ENCODE peak calls at places on chromosomes 11 and 22, in nine cellular contexts. One of them, this sample, is unnamed.

GRCh38 chr11:28461846-28462245 is 353.7 kb downstream of the METTL15 start:
- DNase-seq in GM23248: peak
- DNase-seq in PC-3: peak
- DNase-seq in MM.1S: no peak
- DNase-seq in HCT116: no peak
- DNase-seq in OCI-LY7: no peak
- DNase-seq in SK-N-SH: no peak
- DNase-seq in GM23338: no peak
- DNase-seq in hepatocyte: no peak
- DNase-seq in this sample: no peak

GRCh38 chr11:6629892-6630631 is 10.8 kb upstream of the TPP1 start:
- DNase-seq in GM23248: no peak
- DNase-seq in PC-3: no peak
- DNase-seq in MM.1S: no peak
- DNase-seq in HCT116: no peak
- DNase-seq in OCI-LY7: no peak
- DNase-seq in SK-N-SH: no peak
- DNase-seq in GM23338: peak
- DNase-seq in hepatocyte: peak
- DNase-seq in this sample: peak

GRCh38 chr11:76419896-76420295 is 24.9 kb upstream of the EMSY start:
- DNase-seq in GM23248: peak
- DNase-seq in PC-3: peak
- DNase-seq in MM.1S: no peak
- DNase-seq in HCT116: no peak
- DNase-seq in OCI-LY7: peak
- DNase-seq in SK-N-SH: no peak
- DNase-seq in GM23338: peak
- DNase-seq in hepatocyte: no peak
- DNase-seq in this sample: peak

GRCh38 chr11:62752994-62753735 is 795 bp downstream of the ZBTB3 start:
- DNase-seq in GM23248: no peak
- DNase-seq in PC-3: no peak
- DNase-seq in MM.1S: no peak
- DNase-seq in HCT116: no peak
- DNase-seq in OCI-LY7: no peak
- DNase-seq in SK-N-SH: no peak
- DNase-seq in GM23338: no peak
- DNase-seq in hepatocyte: no peak
- DNase-seq in this sample: no peak

GRCh38 chr11:3037041-3037944 is 19.9 kb downstream of the CARS1 start:
- DNase-seq in GM23248: peak
- DNase-seq in PC-3: peak
- DNase-seq in MM.1S: peak
- DNase-seq in HCT116: peak
- DNase-seq in OCI-LY7: peak
- DNase-seq in SK-N-SH: peak
- DNase-seq in GM23338: peak
- DNase-seq in hepatocyte: peak
- DNase-seq in this sample: peak

GRCh38 chr11:111788051-111788450 is 21.9 kb upstream of the PPP2R1B start:
- DNase-seq in GM23248: no peak
- DNase-seq in PC-3: no peak
- DNase-seq in MM.1S: no peak
- DNase-seq in HCT116: no peak
- DNase-seq in OCI-LY7: no peak
- DNase-seq in SK-N-SH: no peak
- DNase-seq in GM23338: no peak
- DNase-seq in hepatocyte: no peak
- DNase-seq in this sample: no peak

GRCh38 chr11:8707541-8708270 is 25.1 kb downstream of the RPL27A start:
- DNase-seq in GM23248: no peak
- DNase-seq in PC-3: no peak
- DNase-seq in MM.1S: no peak
- DNase-seq in HCT116: no peak
- DNase-seq in OCI-LY7: no peak
- DNase-seq in SK-N-SH: no peak
- DNase-seq in GM23338: no peak
- DNase-seq in hepatocyte: no peak
- DNase-seq in this sample: no peak

GRCh38 chr11:120547301-120547700 is 35.8 kb downstream of the GRIK4 start:
- DNase-seq in GM23248: peak
- DNase-seq in PC-3: no peak
- DNase-seq in MM.1S: no peak
- DNase-seq in HCT116: no peak
- DNase-seq in OCI-LY7: no peak
- DNase-seq in SK-N-SH: no peak
- DNase-seq in GM23338: no peak
- DNase-seq in hepatocyte: no peak
- DNase-seq in this sample: no peak

GRCh38 chr11:108863528-108863927 is 198.7 kb downstream of the DDX10 start:
- DNase-seq in GM23248: no peak
- DNase-seq in PC-3: no peak
- DNase-seq in MM.1S: peak
- DNase-seq in HCT116: no peak
- DNase-seq in OCI-LY7: no peak
- DNase-seq in SK-N-SH: no peak
- DNase-seq in GM23338: no peak
- DNase-seq in hepatocyte: no peak
- DNase-seq in this sample: no peak

GRCh38 chr11:10660323-10660722 is 33.2 kb downstream of the IRAG1 start:
- DNase-seq in GM23248: no peak
- DNase-seq in PC-3: no peak
- DNase-seq in MM.1S: no peak
- DNase-seq in HCT116: no peak
- DNase-seq in OCI-LY7: no peak
- DNase-seq in SK-N-SH: no peak
- DNase-seq in GM23338: no peak
- DNase-seq in hepatocyte: no peak
- DNase-seq in this sample: no peak
- H2AFZ ChIP-seq in GM23248: no peak
- H2AFZ ChIP-seq in PC-3: no peak
- H2AFZ ChIP-seq in MM.1S: no peak
- H2AFZ ChIP-seq in HCT116: no peak
- H2AFZ ChIP-seq in OCI-LY7: no peak
- H2AFZ ChIP-seq in SK-N-SH: no peak
- H2AFZ ChIP-seq in GM23338: no peak
- H2AFZ ChIP-seq in hepatocyte: no peak
- H2AFZ ChIP-seq in this sample: no peak

DNA sequence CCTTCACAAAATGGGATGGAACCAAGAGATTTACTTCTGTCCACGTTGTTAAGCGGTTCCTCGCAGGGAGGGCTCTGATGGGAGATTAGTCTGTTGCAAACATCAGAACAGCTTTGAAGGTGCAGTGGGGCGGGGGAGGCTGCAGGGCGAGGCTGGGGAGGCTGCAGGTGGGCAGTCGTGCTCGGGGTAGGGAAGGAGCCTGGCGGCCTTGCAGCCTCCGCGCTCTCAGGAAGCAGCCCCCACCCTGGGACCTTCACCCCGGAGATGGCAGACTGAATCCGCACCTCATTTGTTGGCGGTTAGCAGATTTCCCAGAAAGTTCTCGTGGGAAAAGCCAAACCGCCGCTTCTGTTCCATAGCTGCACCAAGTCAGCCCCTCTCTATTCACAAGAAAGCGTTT is 237.3 kb downstream of the BRD1 start:
- DNase-seq in GM23248: no peak
- DNase-seq in PC-3: no peak
- DNase-seq in MM.1S: no peak
- DNase-seq in HCT116: no peak
- DNase-seq in OCI-LY7: no peak
- DNase-seq in SK-N-SH: no peak
- DNase-seq in GM23338: no peak
- DNase-seq in hepatocyte: no peak
- DNase-seq in this sample: no peak
- TF ChIP-seq EZH2phosphoT487 in GM23248: no peak
- TF ChIP-seq EZH2phosphoT487 in PC-3: no peak
- TF ChIP-seq EZH2phosphoT487 in MM.1S: no peak
- TF ChIP-seq EZH2phosphoT487 in HCT116: no peak
- TF ChIP-seq EZH2phosphoT487 in OCI-LY7: no peak
- TF ChIP-seq EZH2phosphoT487 in SK-N-SH: no peak
- TF ChIP-seq EZH2phosphoT487 in GM23338: no peak
- TF ChIP-seq EZH2phosphoT487 in hepatocyte: no peak
- TF ChIP-seq EZH2phosphoT487 in this sample: no peak

GRCh38 chr11:121561716-121562115 is 108.9 kb upstream of the SORL1-AS1 start:
- DNase-seq in GM23248: no peak
- DNase-seq in PC-3: no peak
- DNase-seq in MM.1S: no peak
- DNase-seq in HCT116: no peak
- DNase-seq in OCI-LY7: no peak
- DNase-seq in SK-N-SH: no peak
- DNase-seq in GM23338: no peak
- DNase-seq in hepatocyte: no peak
- DNase-seq in this sample: no peak

GRCh38 chr11:121563003-121563402 is 110.2 kb upstream of the SORL1-AS1 start:
- DNase-seq in GM23248: no peak
- DNase-seq in PC-3: no peak
- DNase-seq in MM.1S: no peak
- DNase-seq in HCT116: no peak
- DNase-seq in OCI-LY7: no peak
- DNase-seq in SK-N-SH: no peak
- DNase-seq in GM23338: no peak
- DNase-seq in hepatocyte: no peak
- DNase-seq in this sample: no peak

GRCh38 chr11:121566279-121567168 is 113.8 kb upstream of the SORL1-AS1 start:
- DNase-seq in GM23248: no peak
- DNase-seq in PC-3: no peak
- DNase-seq in MM.1S: no peak
- DNase-seq in HCT116: no peak
- DNase-seq in OCI-LY7: peak
- DNase-seq in SK-N-SH: no peak
- DNase-seq in GM23338: no peak
- DNase-seq in hepatocyte: no peak
- DNase-seq in this sample: no peak

GRCh38 chr11:121564948-121565684 is 112.3 kb upstream of the SORL1-AS1 start:
- DNase-seq in GM23248: no peak
- DNase-seq in PC-3: no peak
- DNase-seq in MM.1S: no peak
- DNase-seq in HCT116: no peak
- DNase-seq in OCI-LY7: no peak
- DNase-seq in SK-N-SH: no peak
- DNase-seq in GM23338: no peak
- DNase-seq in hepatocyte: peak
- DNase-seq in this sample: no peak

GRCh38 chr11:121563900-121564822 is 111.4 kb upstream of the SORL1-AS1 start:
- DNase-seq in GM23248: no peak
- DNase-seq in PC-3: no peak
- DNase-seq in MM.1S: no peak
- DNase-seq in HCT116: no peak
- DNase-seq in OCI-LY7: no peak
- DNase-seq in SK-N-SH: no peak
- DNase-seq in GM23338: no peak
- DNase-seq in hepatocyte: no peak
- DNase-seq in this sample: no peak
- H3K27ac ChIP-seq in GM23248: no peak
- H3K27ac ChIP-seq in PC-3: no peak
- H3K27ac ChIP-seq in MM.1S: no peak
- H3K27ac ChIP-seq in HCT116: no peak
- H3K27ac ChIP-seq in OCI-LY7: peak
- H3K27ac ChIP-seq in SK-N-SH: no peak
- H3K27ac ChIP-seq in GM23338: no peak
- H3K27ac ChIP-seq in hepatocyte: peak
- H3K27ac ChIP-seq in this sample: no peak

GRCh38 chr11:726278-726915 is 20.4 kb downstream of the EPS8L2 start:
- DNase-seq in GM23248: peak
- DNase-seq in PC-3: no peak
- DNase-seq in MM.1S: peak
- DNase-seq in HCT116: no peak
- DNase-seq in OCI-LY7: peak
- DNase-seq in SK-N-SH: peak
- DNase-seq in GM23338: peak
- DNase-seq in hepatocyte: peak
- DNase-seq in this sample: peak
- H2AFZ ChIP-seq in GM23248: no peak
- H2AFZ ChIP-seq in PC-3: no peak
- H2AFZ ChIP-seq in MM.1S: peak
- H2AFZ ChIP-seq in HCT116: no peak
- H2AFZ ChIP-seq in OCI-LY7: peak
- H2AFZ ChIP-seq in SK-N-SH: no peak
- H2AFZ ChIP-seq in GM23338: no peak
- H2AFZ ChIP-seq in hepatocyte: no peak
- H2AFZ ChIP-seq in this sample: peak

DNA sequence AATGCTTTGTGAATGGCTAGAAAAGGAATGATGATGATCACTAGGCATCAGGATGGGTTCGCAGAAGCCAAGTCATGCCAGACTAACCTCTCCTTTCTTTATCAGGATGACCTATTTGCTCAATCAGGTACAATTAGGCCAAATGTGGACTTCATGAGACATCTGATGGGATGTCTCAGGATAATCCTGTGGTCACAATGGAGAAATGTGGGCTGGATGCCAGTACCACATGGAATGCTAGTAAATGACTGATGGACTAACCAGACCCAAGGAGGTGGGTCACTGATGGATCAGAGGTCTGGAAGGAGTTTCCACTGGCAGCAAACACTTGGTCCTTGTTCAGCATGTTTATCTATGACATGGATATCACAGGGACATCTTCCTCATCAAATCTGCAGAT is 94.8 kb upstream of the PHOX2A start:
- DNase-seq in GM23248: peak
- DNase-seq in PC-3: peak
- DNase-seq in MM.1S: no peak
- DNase-seq in HCT116: no peak
- DNase-seq in OCI-LY7: no peak
- DNase-seq in SK-N-SH: no peak
- DNase-seq in GM23338: no peak
- DNase-seq in hepatocyte: no peak
- DNase-seq in this sample: no peak
- TF ChIP-seq EZH2phosphoT487 in GM23248: no peak
- TF ChIP-seq EZH2phosphoT487 in PC-3: no peak
- TF ChIP-seq EZH2phosphoT487 in MM.1S: no peak
- TF ChIP-seq EZH2phosphoT487 in HCT116: no peak
- TF ChIP-seq EZH2phosphoT487 in OCI-LY7: no peak
- TF ChIP-seq EZH2phosphoT487 in SK-N-SH: no peak
- TF ChIP-seq EZH2phosphoT487 in GM23338: no peak
- TF ChIP-seq EZH2phosphoT487 in hepatocyte: no peak
- TF ChIP-seq EZH2phosphoT487 in this sample: no peak

This sample was measured in neural progenitor cell.